ENCODE peak calls at places on chromosomes 6 and 20, in seven cellular contexts. L, Z, R, O, D, B and N are unnamed samples.

GRCh38 chr20:24382775-24383174 is 86.7 kb upstream of the SYNDIG1 start:
- DNase-seq in L (no peak), O (no peak), B (no peak), Z (no peak), R (no peak), D (no peak), N (no peak)

GRCh38 chr6:169370054-169370453 is 116.4 kb upstream of the THBS2 start:
- DNase-seq in D (no peak), R (no peak), L (no peak), B (no peak), O (no peak), Z (peak; percentile 23), N (peak; percentile 20)

GRCh38 chr6:28462401-28462800 is 19.1 kb upstream of the ZSCAN23 start:
- DNase-seq in B (no peak), D (no peak), Z (no peak), L (no peak), R (no peak), O (no peak), N (no peak)

GRCh38 chr6:127547215-127547614 is 28.1 kb upstream of the MTCL3 start:
- DNase-seq in R (no peak), L (no peak), Z (no peak), B (no peak), D (peak; percentile 28), O (no peak), N (no peak)

GRCh38 chr6:48032156-48032555 is 78.8 kb downstream of the PTCHD4 start:
- DNase-seq in R (no peak), B (no peak), D (peak; percentile 77), Z (peak; percentile 89), O (no peak), L (no peak), N (no peak)

GRCh38 chr6:70864404-70864803 is 92.5 kb downstream of the B3GAT2 start:
- DNase-seq in D (no peak), L (no peak), O (no peak), B (no peak), R (no peak), Z (no peak), N (no peak)

GRCh38 chr20:43015566-43015965 is 174.1 kb downstream of the PTPRT start:
- DNase-seq in D (no peak), L (no peak), B (no peak), R (no peak), Z (no peak), O (no peak), N (no peak)

GRCh38 chr20:6959900-6960312 is 192.4 kb downstream of the BMP2 start:
- DNase-seq in D (no peak), B (no peak), O (no peak), R (no peak), L (no peak), Z (no peak), N (no peak)

GRCh38 chr6:109478222-109478805 is 4.7 kb downstream of the ZBTB24 start:
- DNase-seq in Z (no peak), R (no peak), D (no peak), B (no peak), O (no peak), L (no peak), N (no peak)

GRCh38 chr20:62736026-62736406 is 27.4 kb downstream of the NTSR1 start:
- DNase-seq in B (no peak), D (no peak), O (no peak), L (peak; percentile 50), R (no peak), Z (no peak), N (no peak)

GRCh38 chr6:106250997-106251396 is 74.6 kb downstream of the ATG5 start:
- DNase-seq in L (no peak), Z (no peak), R (no peak), B (no peak), O (no peak), D (no peak), N (no peak)

GRCh38 chr20:19928379-19929360 is 88.5 kb upstream of the NAA20 start:
- DNase-seq in Z (no peak), B (no peak), L (no peak), R (no peak), D (no peak), O (no peak), N (no peak)

GRCh38 chr6:80523531-80523970 is 417.1 kb downstream of the BCKDHB start:
- DNase-seq in R (peak; percentile 30), Z (no peak), O (no peak), D (peak; percentile 57), B (no peak), L (no peak), N (no peak)

GRCh38 chr6:169669889-169670288 is 31.9 kb downstream of the WDR27 start:
- DNase-seq in L (no peak), R (no peak), D (peak; percentile 87), B (no peak), O (no peak), Z (no peak), N (no peak)

GRCh38 chr6:62530985-62531384 is 245.0 kb upstream of the KHDRBS2 start:
- DNase-seq in B (no peak), O (no peak), D (no peak), L (no peak), R (no peak), Z (no peak), N (no peak)

GRCh38 chr6:121563286-121563685 is 127.8 kb downstream of the GJA1 start:
- DNase-seq in D (no peak), B (no peak), R (no peak), Z (no peak), O (no peak), L (no peak), N (no peak)

GRCh38 chr6:50707652-50708325 is 5.5 kb upstream of the TFAP2D start:
- DNase-seq in O (no peak), Z (no peak), L (no peak), D (peak; percentile 6), B (no peak), R (peak; percentile 30), N (no peak)

GRCh38 chr20:43736588-43737091 is 9.8 kb upstream of the GTSF1L start:
- DNase-seq in D (no peak), Z (no peak), B (no peak), L (no peak), O (no peak), R (no peak), N (no peak)

GRCh38 chr6:105179244-105180065 is at the start of gene POPDC3:
- DNase-seq in D (peak; percentile 49), R (peak; percentile 69), Z (no peak), B (no peak), O (no peak), L (peak; percentile 65), N (no peak)

GRCh38 chr6:114007451-114007953 is 36.6 kb upstream of the HDAC2 start:
- DNase-seq in Z (no peak), L (no peak), B (no peak), R (no peak), D (no peak), O (no peak), N (peak; percentile 5)

GRCh38 chr6:147108256-147108910 is 95.8 kb upstream of the STXBP5 start:
- DNase-seq in L (no peak), O (no peak), B (no peak), R (no peak), D (no peak), Z (no peak), N (no peak)

GRCh38 chr20:46099491-46100287 is 9.9 kb upstream of the NCOA5 start:
- DNase-seq in D (no peak), Z (no peak), R (peak; percentile 32), B (no peak), L (no peak), O (no peak), N (no peak)

GRCh38 chr20:12358655-12359009 is 440.9 kb downstream of the BTBD3 start:
- DNase-seq in O (no peak), Z (no peak), B (no peak), R (no peak), L (no peak), D (no peak), N (no peak)

GRCh38 chr6:63347599-63347998 is 27.8 kb upstream of the LGSN start:
- DNase-seq in R (no peak), L (no peak), B (no peak), Z (peak; percentile 71), O (no peak), D (peak; percentile 76), N (no peak)

GRCh38 chr6:40894962-40895799 is 143.8 kb downstream of the UNC5CL start:
- DNase-seq in L (peak; percentile 70), R (peak; percentile 60), D (peak; percentile 62), B (no peak), O (no peak), Z (no peak), N (no peak)

GRCh38 chr6:109455161-109455501 is 441 bp downstream of the MICAL1 start:
- DNase-seq in D (no peak), Z (no peak), O (no peak), R (peak; percentile 56), L (peak; percentile 69), B (no peak), N (no peak)